ENCODE peak calls at places on chromosomes 7 and 10, in six cellular contexts. S is astrocyte, G is HCT116, M is fibroblast of lung, Y is HFF-Myc, Z is AG10803. R is an unnamed sample.

GRCh38 chr10:84290235-84290634 is 38.2 kb upstream of the CCSER2 start:
- DNase-seq in M (no peak), S (no peak), Z (no peak), Y (no peak), G (no peak), R (no peak)

GRCh38 chr7:495326-495725 is 24.3 kb downstream of the PDGFA start:
- DNase-seq in Y (no peak), Z (no peak), M (no peak), S (no peak), G (no peak), R (no peak)

GRCh38 chr7:2409745-2410414 is 6.5 kb downstream of the CHST12 start:
- DNase-seq in M (no peak), Z (no peak), G (no peak), S (no peak), Y (no peak), R (no peak)

GRCh38 chr10:124164252-124164651 is 70.9 kb upstream of the CHST15 start:
- DNase-seq in G (no peak), S (peak; percentile 41), Y (no peak), Z (no peak), M (peak; percentile 39), R (no peak)

GRCh38 chr7:100049441-100050291 is at the start of gene ZSCAN21:
- DNase-seq in S (peak; percentile 77), M (peak; percentile 83), Z (peak; percentile 74), Y (peak; percentile 42), G (peak; percentile 38), R (peak; percentile 71)

GRCh38 chr10:13827418-13827817 is 240.7 kb downstream of the PRPF18 start:
- DNase-seq in Y (no peak), G (no peak), Z (no peak), M (peak; percentile 72), S (peak; percentile 65), R (no peak)

GRCh38 chr7:140039071-140039470 is 23.7 kb downstream of the PARP12 start:
- DNase-seq in Y (no peak), G (no peak), M (no peak), Z (no peak), S (no peak), R (peak; percentile 38)

GRCh38 chr7:81618400-81619014 is 151.3 kb downstream of the HGF start:
- DNase-seq in S (peak; percentile 95), M (peak; percentile 96), Y (peak; percentile 85), G (peak; percentile 80), Z (peak; percentile 86), R (peak; percentile 83)

GRCh38 chr7:64889686-64890162 is 13.3 kb upstream of the ZNF273 start:
- DNase-seq in Z (no peak), S (no peak), Y (no peak), M (no peak), G (no peak), R (no peak)

GRCh38 chr10:132938472-132939329 is 3.7 kb downstream of the CFAP46 start:
- DNase-seq in Z (no peak), M (no peak), G (no peak), Y (no peak), S (no peak), R (no peak)

GRCh38 chr7:44325181-44325671 is at the start of gene CAMK2B:
- DNase-seq in Z (no peak), S (no peak), G (no peak), Y (no peak), M (no peak), R (no peak)

GRCh38 chr10:58892039-58892665 is 284.3 kb upstream of the PHYHIPL start:
- DNase-seq in S (peak; percentile 29), G (no peak), Z (peak; percentile 77), M (peak; percentile 44), Y (no peak), R (no peak)

GRCh38 chr7:16801579-16801978 is 3.2 kb downstream of the AGR2 start:
- DNase-seq in M (no peak), S (no peak), Y (no peak), G (no peak), Z (no peak), R (no peak)

GRCh38 chr10:105700327-105700726 is 1059.2 kb downstream of the SORCS3 start:
- DNase-seq in S (no peak), Y (no peak), Z (no peak), M (no peak), G (no peak), R (no peak)

GRCh38 chr10:870564-871166 is 60.8 kb downstream of the LARP4B start:
- DNase-seq in Y (no peak), S (no peak), Z (no peak), M (no peak), G (no peak), R (no peak)

GRCh38 chr7:108109216-108109908 is 20.8 kb downstream of the LAMB4 start:
- DNase-seq in G (peak; percentile 21), S (no peak), M (no peak), Z (no peak), Y (no peak), R (no peak)

GRCh38 chr10:76251773-76252617 is 820.6 kb downstream of the LRMDA start:
- DNase-seq in G (no peak), Z (peak; percentile 98), Y (peak; percentile 88), M (peak; percentile 98), S (peak; percentile 99), R (peak; percentile 81)

GRCh38 chr7:17446340-17446739 is 147.9 kb downstream of the AHR start:
- DNase-seq in M (no peak), S (no peak), Z (no peak), G (no peak), Y (no peak), R (no peak)

GRCh38 chr10:94546616-94547175 is 1.1 kb downstream of the HELLS start:
- DNase-seq in Z (peak; percentile 3), M (peak; percentile 18), Y (no peak), S (peak; percentile 4), G (no peak), R (peak; percentile 4)

GRCh38 chr10:101901340-101901739 is 57.7 kb upstream of the KCNIP2 start:
- DNase-seq in M (no peak), G (no peak), Z (no peak), S (no peak), Y (no peak), R (no peak)
- TF ChIP-seq CTCF in M (no peak), G (no peak), Z (no peak), S (no peak), Y (no peak), R (no peak)

DNA sequence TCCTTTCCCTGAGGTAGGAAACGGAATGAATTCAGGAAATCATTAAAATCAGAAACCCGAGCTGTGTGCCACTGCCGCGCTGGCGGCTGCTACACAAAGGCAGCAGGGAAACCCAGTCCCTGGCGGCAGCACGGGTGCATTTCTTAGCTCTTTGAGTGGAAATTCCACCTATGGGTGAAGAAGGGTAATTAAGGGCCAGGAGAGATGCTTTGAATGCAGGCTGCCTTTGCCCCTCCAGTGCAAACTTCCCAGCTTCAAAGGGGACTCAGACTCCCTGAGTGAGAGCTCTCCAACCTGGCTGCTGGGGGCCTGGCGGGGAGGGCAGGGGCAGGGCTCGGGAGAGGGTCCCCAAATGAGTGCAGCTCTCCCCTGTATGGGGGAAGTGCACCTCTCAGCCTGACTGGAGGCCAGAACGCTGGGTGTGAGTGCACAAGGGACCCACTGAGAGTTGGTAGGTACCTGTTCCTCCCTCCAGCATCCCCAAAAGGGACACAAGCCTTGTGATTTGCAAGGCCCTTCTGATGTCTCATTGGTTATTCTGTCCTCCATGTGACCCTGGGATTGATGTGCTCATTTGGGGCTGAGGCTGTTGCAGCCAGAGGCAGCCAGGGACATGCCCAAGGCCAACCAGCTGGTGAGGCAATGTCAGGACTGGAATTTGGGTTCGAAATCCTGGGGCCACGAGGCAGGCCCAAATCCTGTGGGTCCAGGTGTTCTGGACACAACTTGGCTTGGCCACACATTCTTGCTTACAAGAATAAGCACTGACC is 16.3 kb upstream of the ZMIZ1 start:
- DNase-seq in Y (no peak), M (peak; percentile 49), S (peak; percentile 23), Z (no peak), G (no peak), R (no peak)
- TF ChIP-seq CTCF in Y (peak; percentile 5), M (no peak), S (peak; percentile 47), Z (no peak), G (no peak), R (peak; percentile 61)

GRCh38 chr10:121448768-121449456 is 149.3 kb downstream of the FGFR2 start:
- DNase-seq in G (no peak), Z (no peak), M (no peak), Y (no peak), S (no peak), R (no peak)
- TF ChIP-seq CTCF in G (no peak), Z (no peak), M (no peak), Y (no peak), S (no peak), R (no peak)

GRCh38 chr10:69768386-69768785 is 33.3 kb upstream of the COL13A1 start:
- DNase-seq in Z (no peak), Y (no peak), M (no peak), G (no peak), S (no peak), R (no peak)
- TF ChIP-seq CTCF in Z (no peak), Y (no peak), M (no peak), G (no peak), S (no peak), R (no peak)